ENCODE peak calls at places on chromosome 13, in six cellular contexts. S, T, N, O, A and C are unnamed samples.

GRCh38 chr13:95605426-95606125 is 38.9 kb downstream of the DZIP1 start:
- DNase-seq in T (no peak), N (no peak), S (no peak), O (no peak), A (no peak), C (no peak)

GRCh38 chr13:20411638-20412342 is 113.9 kb downstream of the CRYL1 start:
- DNase-seq in O (no peak), T (no peak), N (no peak), A (peak), S (no peak), C (no peak)

GRCh38 chr13:40251343-40252032 is 415.0 kb downstream of the FOXO1 start:
- DNase-seq in N (no peak), T (no peak), O (no peak), S (no peak), A (no peak), C (no peak)

GRCh38 chr13:43348397-43348796 is 325.0 kb downstream of the DNAJC15 start:
- DNase-seq in N (peak), O (no peak), A (no peak), S (no peak), T (no peak), C (no peak)

GRCh38 chr13:102440259-102440936 is 38.5 kb upstream of the FGF14 start:
- DNase-seq in A (peak), T (no peak), N (no peak), O (peak), S (no peak), C (no peak)

GRCh38 chr13:51223284-51224270 is 1.4 kb downstream of the FAM124A start:
- DNase-seq in A (no peak), N (no peak), O (no peak), S (no peak), T (no peak), C (no peak)

GRCh38 chr13:99288069-99288468 is 19.1 kb downstream of the GPR183 start:
- DNase-seq in T (no peak), S (no peak), N (no peak), A (no peak), O (no peak), C (no peak)

GRCh38 chr13:77386880-77387606 is 60.1 kb upstream of the MYCBP2 start:
- DNase-seq in T (no peak), A (no peak), S (peak), O (no peak), N (peak), C (peak)

GRCh38 chr13:74132152-74132767 is 1.9 kb downstream of the KLF12 start:
- DNase-seq in S (no peak), N (no peak), T (no peak), O (no peak), A (peak), C (peak)

GRCh38 chr13:20191902-20192469 is 752 bp downstream of the GJB2 start:
- DNase-seq in N (peak), A (peak), O (peak), T (no peak), S (no peak), C (peak)

GRCh38 chr13:99982021-99982740 is 597 bp downstream of the ZIC2 start:
- DNase-seq in A (no peak), O (no peak), S (no peak), N (peak), T (no peak), C (no peak)

GRCh38 chr13:112055032-112055416 is 11.9 kb upstream of the SOX1 start:
- DNase-seq in A (no peak), S (no peak), T (no peak), O (no peak), N (no peak), C (no peak)

GRCh38 chr13:112052213-112052612 is 14.7 kb upstream of the SOX1 start:
- DNase-seq in O (no peak), A (no peak), S (no peak), T (no peak), N (no peak), C (no peak)

GRCh38 chr13:112054616-112055015 is 12.3 kb upstream of the SOX1 start:
- DNase-seq in T (no peak), O (no peak), N (no peak), S (no peak), A (no peak), C (no peak)

GRCh38 chr13:112053744-112054615 is 13.0 kb upstream of the SOX1 start:
- DNase-seq in N (no peak), S (no peak), T (no peak), A (no peak), O (no peak), C (no peak)

DNA sequence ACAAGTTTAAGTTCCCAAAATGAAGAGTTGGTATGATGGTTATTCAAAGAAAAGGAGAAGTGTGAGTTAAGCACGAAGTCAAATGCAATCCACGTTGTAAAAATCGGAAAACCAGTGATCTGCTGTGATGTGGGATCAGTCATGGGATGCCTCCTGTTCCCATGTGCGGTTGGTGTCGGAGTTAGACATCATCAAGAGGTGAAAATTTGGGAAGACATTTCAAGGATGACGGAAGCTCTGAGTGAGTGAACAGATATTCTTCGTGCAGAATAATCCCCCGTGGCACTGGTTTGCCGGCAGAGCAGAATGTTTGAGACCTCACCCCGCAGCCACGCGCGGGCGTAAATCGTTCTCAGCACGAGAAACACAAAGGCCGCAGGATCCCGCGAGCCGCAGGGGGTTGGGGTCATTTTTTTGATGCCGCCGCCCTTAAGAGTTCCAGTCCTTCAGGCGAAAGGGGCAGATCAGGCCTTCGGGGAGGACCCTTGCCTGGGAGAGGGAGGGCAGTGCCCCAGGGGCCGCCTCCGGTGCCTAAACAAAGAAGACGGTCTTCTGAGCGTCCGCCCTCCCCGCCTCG is 13.7 kb upstream of the SOX1 start:
- DNase-seq in S (no peak), T (no peak), A (no peak), N (no peak), O (no peak), C (no peak)
- H3K4me3 ChIP-seq in S (no peak), T (no peak), A (no peak), N (no peak), O (no peak), C (no peak)

GRCh38 chr13:92255533-92255932 is 857.1 kb downstream of the GPC5 start:
- DNase-seq in T (no peak), S (no peak), O (no peak), A (no peak), N (no peak), C (no peak)
- H3K4me3 ChIP-seq in T (no peak), S (no peak), O (no peak), A (no peak), N (no peak), C (no peak)

DNA sequence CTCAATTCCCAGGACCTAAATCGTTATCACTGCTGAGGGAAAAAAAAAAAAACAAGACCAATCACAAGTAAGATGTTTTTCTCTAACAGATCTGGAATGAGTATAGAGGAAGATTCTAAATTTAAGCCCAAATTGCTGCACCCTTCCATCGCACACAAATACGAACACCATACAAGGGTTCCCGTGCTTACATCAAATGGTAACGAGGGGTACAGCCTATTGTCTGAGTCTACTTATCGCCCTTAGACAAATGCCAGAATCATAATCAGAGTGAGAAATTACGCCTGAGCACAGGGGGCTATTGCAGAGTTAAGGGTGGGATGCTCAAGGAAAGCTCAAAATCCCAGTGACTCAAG is 610 bp downstream of the ZC3H13 start:
- DNase-seq in A (no peak), S (no peak), O (no peak), N (no peak), T (no peak), C (no peak)
- H3K4me3 ChIP-seq in A (peak), S (peak), O (peak), N (peak), T (peak), C (peak)

DNA sequence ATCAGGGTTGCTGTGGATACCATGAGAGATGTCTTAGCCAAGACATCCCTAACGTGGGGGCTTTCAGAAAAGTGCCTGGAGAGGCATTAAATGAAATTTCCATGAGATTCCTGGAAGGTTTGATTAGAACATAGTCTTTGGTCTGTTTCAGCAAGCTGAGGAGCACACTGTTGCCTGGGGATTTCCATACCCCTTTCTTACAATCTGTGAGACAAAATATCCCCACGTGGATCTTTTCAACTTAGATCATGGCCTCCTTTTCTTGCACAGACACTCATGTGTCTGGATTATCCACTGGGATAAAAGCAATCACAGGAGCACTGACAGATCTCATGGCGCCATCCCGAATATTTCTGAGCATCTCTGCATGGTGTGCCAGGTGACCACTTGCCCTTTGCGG is 41.7 kb downstream of the GPR12 start:
- DNase-seq in N (no peak), T (no peak), S (no peak), O (no peak), A (no peak), C (no peak)
- H3K4me3 ChIP-seq in N (no peak), T (no peak), S (no peak), O (no peak), A (no peak), C (no peak)

DNA sequence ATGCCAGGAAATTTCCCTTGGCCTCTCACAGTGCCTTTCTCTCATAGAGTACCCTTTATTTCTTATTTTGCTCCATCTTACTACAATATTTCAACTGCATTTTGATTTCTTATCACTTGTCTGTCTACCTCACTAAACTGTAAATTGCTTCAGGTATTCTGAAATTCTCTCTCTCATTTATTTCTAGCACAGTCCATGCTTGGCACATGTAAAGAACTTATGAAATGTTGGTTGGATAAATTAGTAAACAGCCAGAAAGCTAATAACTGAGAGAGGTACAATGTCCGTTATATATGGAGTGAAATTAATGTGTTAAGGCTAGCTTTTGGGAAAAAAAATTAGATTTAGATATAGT is 138.3 kb upstream of the RFC3 start:
- DNase-seq in N (no peak), O (no peak), S (no peak), T (no peak), A (no peak), C (no peak)
- H3K4me3 ChIP-seq in N (no peak), O (peak), S (no peak), T (no peak), A (no peak), C (no peak)